ENCODE peak calls at places on chromosomes 7 and 10, in six cellular contexts. One of them, this sample, is unnamed.

GRCh38 chr7:158707610-158708009 is 3.0 kb upstream of the NCAPG2 start:
- DNase-seq in dorsolateral prefrontal cortex: no peak
- DNase-seq in Panc1: no peak
- DNase-seq in tibial nerve: no peak
- DNase-seq in CD4-positive, CD25-positive, alpha-beta regulatory T cell: no peak
- DNase-seq in neural progenitor cell: no peak
- DNase-seq in this sample: no peak

GRCh38 chr7:46900312-46901263 is 681.3 kb downstream of the TNS3 start:
- DNase-seq in neural progenitor cell: no peak
- DNase-seq in Panc1: no peak
- DNase-seq in CD4-positive, CD25-positive, alpha-beta regulatory T cell: no peak
- DNase-seq in dorsolateral prefrontal cortex: no peak
- DNase-seq in tibial nerve: no peak
- DNase-seq in this sample: peak

GRCh38 chr7:90766814-90767564 is 170.9 kb downstream of the CDK14 start:
- DNase-seq in neural progenitor cell: peak
- DNase-seq in CD4-positive, CD25-positive, alpha-beta regulatory T cell: no peak
- DNase-seq in Panc1: no peak
- DNase-seq in dorsolateral prefrontal cortex: peak
- DNase-seq in tibial nerve: no peak
- DNase-seq in this sample: peak

GRCh38 chr10:104080762-104081161 is 4.9 kb downstream of the COL17A1 start:
- DNase-seq in dorsolateral prefrontal cortex: no peak
- DNase-seq in tibial nerve: no peak
- DNase-seq in CD4-positive, CD25-positive, alpha-beta regulatory T cell: peak
- DNase-seq in neural progenitor cell: peak
- DNase-seq in Panc1: no peak
- DNase-seq in this sample: peak

GRCh38 chr7:86930554-86931307 is 128.7 kb downstream of the ELAPOR2 start:
- DNase-seq in CD4-positive, CD25-positive, alpha-beta regulatory T cell: no peak
- DNase-seq in tibial nerve: no peak
- DNase-seq in Panc1: no peak
- DNase-seq in dorsolateral prefrontal cortex: no peak
- DNase-seq in neural progenitor cell: no peak
- DNase-seq in this sample: no peak

GRCh38 chr7:68684246-68684850 is 913.9 kb upstream of the AUTS2 start:
- DNase-seq in tibial nerve: no peak
- DNase-seq in neural progenitor cell: peak
- DNase-seq in Panc1: no peak
- DNase-seq in CD4-positive, CD25-positive, alpha-beta regulatory T cell: no peak
- DNase-seq in dorsolateral prefrontal cortex: no peak
- DNase-seq in this sample: no peak

GRCh38 chr7:66758964-66759628 is 18.6 kb downstream of the RABGEF1 start:
- DNase-seq in Panc1: no peak
- DNase-seq in dorsolateral prefrontal cortex: no peak
- DNase-seq in neural progenitor cell: no peak
- DNase-seq in tibial nerve: no peak
- DNase-seq in CD4-positive, CD25-positive, alpha-beta regulatory T cell: peak
- DNase-seq in this sample: no peak

GRCh38 chr7:131302876-131303707 is 24.6 kb upstream of the MKLN1 start:
- DNase-seq in neural progenitor cell: peak
- DNase-seq in Panc1: no peak
- DNase-seq in CD4-positive, CD25-positive, alpha-beta regulatory T cell: peak
- DNase-seq in dorsolateral prefrontal cortex: peak
- DNase-seq in tibial nerve: no peak
- DNase-seq in this sample: peak

GRCh38 chr10:47370015-47370767 is 13.9 kb downstream of the ZNF488 start:
- DNase-seq in tibial nerve: no peak
- DNase-seq in Panc1: no peak
- DNase-seq in dorsolateral prefrontal cortex: peak
- DNase-seq in CD4-positive, CD25-positive, alpha-beta regulatory T cell: no peak
- DNase-seq in neural progenitor cell: no peak
- DNase-seq in this sample: no peak

GRCh38 chr7:118094044-118094443 is 89.9 kb upstream of the LSM8 start:
- DNase-seq in neural progenitor cell: no peak
- DNase-seq in CD4-positive, CD25-positive, alpha-beta regulatory T cell: no peak
- DNase-seq in Panc1: no peak
- DNase-seq in dorsolateral prefrontal cortex: no peak
- DNase-seq in tibial nerve: no peak
- DNase-seq in this sample: peak

GRCh38 chr7:79176859-79177477 is 276.5 kb downstream of the MAGI2 start:
- DNase-seq in CD4-positive, CD25-positive, alpha-beta regulatory T cell: peak
- DNase-seq in neural progenitor cell: peak
- DNase-seq in tibial nerve: peak
- DNase-seq in dorsolateral prefrontal cortex: no peak
- DNase-seq in Panc1: peak
- DNase-seq in this sample: peak
- H3K4me3 ChIP-seq in CD4-positive, CD25-positive, alpha-beta regulatory T cell: no peak
- H3K4me3 ChIP-seq in neural progenitor cell: no peak
- H3K4me3 ChIP-seq in tibial nerve: no peak
- H3K4me3 ChIP-seq in dorsolateral prefrontal cortex: no peak
- H3K4me3 ChIP-seq in Panc1: no peak
- H3K4me3 ChIP-seq in this sample: no peak

GRCh38 chr7:121373177-121373576 is 22.9 kb downstream of the FAM3C start:
- DNase-seq in CD4-positive, CD25-positive, alpha-beta regulatory T cell: no peak
- DNase-seq in dorsolateral prefrontal cortex: no peak
- DNase-seq in Panc1: no peak
- DNase-seq in neural progenitor cell: no peak
- DNase-seq in tibial nerve: no peak
- DNase-seq in this sample: no peak
- H3K4me3 ChIP-seq in CD4-positive, CD25-positive, alpha-beta regulatory T cell: no peak
- H3K4me3 ChIP-seq in dorsolateral prefrontal cortex: no peak
- H3K4me3 ChIP-seq in Panc1: no peak
- H3K4me3 ChIP-seq in neural progenitor cell: no peak
- H3K4me3 ChIP-seq in tibial nerve: no peak
- H3K4me3 ChIP-seq in this sample: no peak

GRCh38 chr7:74478671-74479065 is 25.0 kb downstream of the GTF2IRD1 start:
- DNase-seq in Panc1: no peak
- DNase-seq in dorsolateral prefrontal cortex: no peak
- DNase-seq in tibial nerve: no peak
- DNase-seq in CD4-positive, CD25-positive, alpha-beta regulatory T cell: no peak
- DNase-seq in neural progenitor cell: no peak
- DNase-seq in this sample: no peak
- H3K4me3 ChIP-seq in Panc1: no peak
- H3K4me3 ChIP-seq in dorsolateral prefrontal cortex: no peak
- H3K4me3 ChIP-seq in tibial nerve: no peak
- H3K4me3 ChIP-seq in CD4-positive, CD25-positive, alpha-beta regulatory T cell: no peak
- H3K4me3 ChIP-seq in neural progenitor cell: no peak
- H3K4me3 ChIP-seq in this sample: no peak

GRCh38 chr7:81770823-81771222 is 976 bp upstream of the HGF start:
- DNase-seq in Panc1: no peak
- DNase-seq in dorsolateral prefrontal cortex: no peak
- DNase-seq in tibial nerve: no peak
- DNase-seq in neural progenitor cell: no peak
- DNase-seq in CD4-positive, CD25-positive, alpha-beta regulatory T cell: no peak
- DNase-seq in this sample: no peak

GRCh38 chr7:81774496-81774895 is 4.6 kb upstream of the HGF start:
- DNase-seq in tibial nerve: no peak
- DNase-seq in Panc1: peak
- DNase-seq in dorsolateral prefrontal cortex: no peak
- DNase-seq in CD4-positive, CD25-positive, alpha-beta regulatory T cell: no peak
- DNase-seq in neural progenitor cell: no peak
- DNase-seq in this sample: no peak

GRCh38 chr7:81767883-81768282 is 2.0 kb downstream of the HGF start:
- DNase-seq in CD4-positive, CD25-positive, alpha-beta regulatory T cell: no peak
- DNase-seq in dorsolateral prefrontal cortex: no peak
- DNase-seq in neural progenitor cell: no peak
- DNase-seq in tibial nerve: no peak
- DNase-seq in Panc1: no peak
- DNase-seq in this sample: no peak

GRCh38 chr7:81768951-81769778 is 682 bp downstream of the HGF start:
- DNase-seq in Panc1: no peak
- DNase-seq in tibial nerve: no peak
- DNase-seq in dorsolateral prefrontal cortex: no peak
- DNase-seq in CD4-positive, CD25-positive, alpha-beta regulatory T cell: no peak
- DNase-seq in neural progenitor cell: no peak
- DNase-seq in this sample: no peak

DNA sequence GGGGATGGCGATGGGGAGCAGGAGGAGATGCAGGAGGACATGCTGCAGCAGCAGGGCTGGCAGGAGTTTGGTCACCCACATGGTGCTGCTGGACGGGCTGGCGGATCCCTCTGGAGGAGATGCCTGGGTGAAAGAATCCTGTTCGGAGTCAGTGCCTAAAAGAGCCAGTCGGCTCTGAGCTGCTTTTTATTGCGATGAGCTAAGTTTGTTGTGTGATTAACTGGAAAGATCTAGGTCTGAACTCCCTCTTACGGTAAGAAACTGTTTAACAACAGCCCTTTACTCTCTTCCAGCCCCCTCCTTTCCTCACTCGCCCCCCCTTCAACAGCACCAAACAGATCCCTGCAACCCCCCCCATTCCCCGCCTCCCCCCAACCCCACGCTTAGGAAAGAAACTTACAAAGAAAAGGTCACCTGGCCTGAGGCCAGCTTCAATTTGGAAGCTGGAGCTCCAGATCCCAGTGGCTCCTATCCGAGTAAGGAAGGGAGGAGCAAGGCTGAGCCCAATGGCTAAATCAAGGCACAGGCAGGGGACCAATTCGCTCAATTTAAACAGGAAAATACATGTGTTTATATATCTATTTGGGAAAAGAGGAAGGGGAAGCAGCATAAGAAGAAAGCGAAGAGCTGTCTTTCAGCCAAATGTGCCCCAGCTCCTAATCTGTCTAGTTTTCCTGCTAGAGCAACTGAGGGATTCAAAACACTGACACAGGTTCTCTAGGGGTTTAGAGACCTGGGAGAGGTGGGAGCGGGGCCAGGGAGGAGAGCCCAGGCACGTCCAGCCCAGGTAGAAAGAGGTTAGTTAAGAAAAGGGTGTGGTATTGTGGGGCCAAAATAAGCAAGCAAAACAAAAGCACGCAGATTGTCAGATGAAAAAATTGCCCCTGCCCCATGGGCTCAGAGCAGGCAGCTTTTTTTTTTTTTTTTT is at the start of gene HGF:
- DNase-seq in Panc1: no peak
- DNase-seq in tibial nerve: peak
- DNase-seq in dorsolateral prefrontal cortex: peak
- DNase-seq in CD4-positive, CD25-positive, alpha-beta regulatory T cell: no peak
- DNase-seq in neural progenitor cell: peak
- DNase-seq in this sample: no peak
- H3K4me3 ChIP-seq in Panc1: no peak
- H3K4me3 ChIP-seq in tibial nerve: peak
- H3K4me3 ChIP-seq in dorsolateral prefrontal cortex: peak
- H3K4me3 ChIP-seq in CD4-positive, CD25-positive, alpha-beta regulatory T cell: no peak
- H3K4me3 ChIP-seq in neural progenitor cell: no peak
- H3K4me3 ChIP-seq in this sample: no peak

This sample was measured in LNCaP clone FGC.